ENCODE peak calls at places on chromosome 22, in seven cellular contexts. I, R, D, L, G, N and E are unnamed samples.

GRCh38 chr22:37202706-37203105 is 9.6 kb downstream of the SSTR3 start:
- DNase-seq in I (no peak), G (no peak), N (no peak), R (no peak), L (no peak), D (peak), E (no peak)

GRCh38 chr22:43798492-43798891 is 13.6 kb downstream of the EFCAB6 start:
- DNase-seq in G (no peak), I (no peak), R (no peak), N (no peak), L (peak), D (no peak), E (peak)

GRCh38 chr22:24432059-24432853 is 4.9 kb downstream of the ADORA2A start:
- DNase-seq in G (peak), I (no peak), L (peak), R (no peak), D (no peak), N (no peak), E (peak)

GRCh38 chr22:44182591-44183588 is 2.2 kb downstream of the PARVG start:
- DNase-seq in G (no peak), L (no peak), N (no peak), D (no peak), I (no peak), R (no peak), E (no peak)

GRCh38 chr22:23754980-23755636 is 883 bp upstream of the VPREB3 start:
- DNase-seq in D (no peak), R (no peak), I (no peak), L (no peak), G (no peak), N (no peak), E (peak)

GRCh38 chr22:28329582-28330073 is 350.0 kb downstream of the TTC28 start:
- DNase-seq in R (no peak), N (no peak), D (no peak), I (no peak), L (peak), G (no peak), E (no peak)

GRCh38 chr22:26362471-26362870 is 66.6 kb upstream of the ASPHD2 start:
- DNase-seq in R (no peak), I (no peak), D (no peak), G (no peak), L (peak), N (no peak), E (no peak)

GRCh38 chr22:40976866-40977700 is 25.9 kb downstream of the RBX1 start:
- DNase-seq in D (no peak), L (no peak), I (no peak), R (no peak), G (no peak), N (no peak), E (no peak)

GRCh38 chr22:27616033-27616432 is 185.5 kb downstream of the MN1 start:
- DNase-seq in R (no peak), D (no peak), I (no peak), N (no peak), G (no peak), L (no peak), E (no peak)

GRCh38 chr22:42431401-42432019 is 693 bp downstream of the NFAM1 start:
- DNase-seq in N (no peak), D (no peak), L (no peak), I (no peak), G (no peak), R (no peak), E (no peak)

GRCh38 chr22:50082961-50083461 is 2.2 kb downstream of the MLC1 start:
- DNase-seq in L (no peak), I (no peak), D (no peak), G (peak), R (no peak), N (no peak), E (no peak)

GRCh38 chr22:17501679-17502285 is 61.5 kb upstream of the SLC25A18 start:
- DNase-seq in I (peak), D (peak), R (peak), L (peak), N (peak), G (peak), E (peak)

GRCh38 chr22:42945027-42945426 is 69.9 kb downstream of the PACSIN2 start:
- DNase-seq in I (no peak), N (no peak), G (no peak), L (no peak), D (no peak), R (no peak), E (no peak)

GRCh38 chr22:41943661-41944209 is 3.2 kb downstream of the CENPM start:
- DNase-seq in L (peak), D (no peak), G (no peak), R (no peak), I (no peak), N (no peak), E (peak)

GRCh38 chr22:24106385-24107381 is 74.6 kb upstream of the SUSD2 start:
- DNase-seq in G (no peak), I (no peak), D (peak), L (no peak), R (no peak), N (no peak), E (peak)

GRCh38 chr22:30572840-30573593 is 1.4 kb downstream of the GAL3ST1 start:
- DNase-seq in G (no peak), L (no peak), R (no peak), N (no peak), I (peak), D (no peak), E (no peak)

GRCh38 chr22:46732513-46732912 is 5.5 kb downstream of the CERK start:
- DNase-seq in L (no peak), G (no peak), R (no peak), N (no peak), D (no peak), I (no peak), E (no peak)

GRCh38 chr22:50015451-50016307 is 3.1 kb upstream of the IL17REL start:
- DNase-seq in D (no peak), N (no peak), L (no peak), G (peak), I (no peak), R (no peak), E (no peak)

GRCh38 chr22:29385748-29386147 is 2.6 kb downstream of the AP1B1 start:
- DNase-seq in N (no peak), G (no peak), D (no peak), I (no peak), L (no peak), R (no peak), E (peak)

GRCh38 chr22:47460870-47461269 is 698.4 kb downstream of the TBC1D22A start:
- DNase-seq in N (no peak), L (no peak), D (no peak), I (no peak), G (no peak), R (no peak), E (no peak)

GRCh38 chr22:34160117-34160758 is 240.0 kb upstream of the LARGE1 start:
- DNase-seq in I (no peak), L (no peak), D (peak), G (no peak), R (no peak), N (no peak), E (no peak)

GRCh38 chr22:17890245-17890671 is 116.0 kb upstream of the BID start:
- DNase-seq in D (no peak), R (no peak), L (peak), I (no peak), G (no peak), N (no peak), E (no peak)

GRCh38 chr22:45511847-45512261 is 9.2 kb downstream of the FBLN1 start:
- DNase-seq in N (no peak), I (no peak), D (no peak), R (no peak), L (peak), G (no peak), E (no peak)

GRCh38 chr22:25109878-25110595 is 89.6 kb upstream of the CRYBB3 start:
- DNase-seq in N (no peak), D (no peak), R (no peak), I (no peak), G (no peak), L (no peak), E (no peak)

GRCh38 chr22:43110444-43110926 is at the start of gene BIK:
- DNase-seq in G (peak), D (peak), R (peak), N (no peak), I (no peak), L (no peak), E (peak)

GRCh38 chr22:44881246-44881600 is 128.6 kb downstream of the PHF21B start:
- DNase-seq in L (no peak), N (no peak), R (no peak), D (no peak), G (no peak), I (no peak), E (no peak)

GRCh38 chr22:35846804-35847203 is 129.1 kb downstream of the APOL5 start:
- DNase-seq in G (no peak), L (no peak), N (no peak), I (no peak), R (no peak), D (no peak), E (no peak)

GRCh38 chr22:41831828-41832552 is 915 bp upstream of the SREBF2 start:
- DNase-seq in D (no peak), G (no peak), R (peak), L (peak), N (no peak), I (no peak), E (no peak)

GRCh38 chr22:35328472-35328885 is 28.8 kb downstream of the TOM1 start:
- DNase-seq in R (no peak), I (no peak), N (no peak), G (no peak), L (no peak), D (no peak), E (no peak)

GRCh38 chr22:49760280-49760629 is 67.4 kb downstream of the BRD1 start:
- DNase-seq in I (no peak), R (no peak), G (no peak), L (no peak), D (no peak), N (peak), E (no peak)

GRCh38 chr22:39946571-39947407 is 13.4 kb upstream of the TMA7B start:
- DNase-seq in D (peak), L (no peak), G (peak), N (no peak), I (no peak), R (no peak), E (no peak)

GRCh38 chr22:39953101-39953500 is 7.1 kb upstream of the TMA7B start:
- DNase-seq in G (no peak), N (no peak), R (no peak), I (no peak), L (no peak), D (no peak), E (no peak)

GRCh38 chr22:39952347-39952746 is 7.8 kb upstream of the TMA7B start:
- DNase-seq in D (no peak), G (no peak), N (no peak), R (no peak), L (no peak), I (no peak), E (no peak)

GRCh38 chr22:39947488-39948216 is 12.5 kb upstream of the TMA7B start:
- DNase-seq in N (no peak), L (no peak), D (no peak), I (no peak), R (no peak), G (no peak), E (no peak)

GRCh38 chr22:39949964-39950737 is 10.0 kb upstream of the TMA7B start:
- DNase-seq in L (no peak), I (no peak), G (no peak), D (no peak), N (no peak), R (no peak), E (peak)
- H3K27ac ChIP-seq in L (no peak), I (no peak), G (no peak), D (no peak), N (no peak), R (no peak), E (no peak)

DNA sequence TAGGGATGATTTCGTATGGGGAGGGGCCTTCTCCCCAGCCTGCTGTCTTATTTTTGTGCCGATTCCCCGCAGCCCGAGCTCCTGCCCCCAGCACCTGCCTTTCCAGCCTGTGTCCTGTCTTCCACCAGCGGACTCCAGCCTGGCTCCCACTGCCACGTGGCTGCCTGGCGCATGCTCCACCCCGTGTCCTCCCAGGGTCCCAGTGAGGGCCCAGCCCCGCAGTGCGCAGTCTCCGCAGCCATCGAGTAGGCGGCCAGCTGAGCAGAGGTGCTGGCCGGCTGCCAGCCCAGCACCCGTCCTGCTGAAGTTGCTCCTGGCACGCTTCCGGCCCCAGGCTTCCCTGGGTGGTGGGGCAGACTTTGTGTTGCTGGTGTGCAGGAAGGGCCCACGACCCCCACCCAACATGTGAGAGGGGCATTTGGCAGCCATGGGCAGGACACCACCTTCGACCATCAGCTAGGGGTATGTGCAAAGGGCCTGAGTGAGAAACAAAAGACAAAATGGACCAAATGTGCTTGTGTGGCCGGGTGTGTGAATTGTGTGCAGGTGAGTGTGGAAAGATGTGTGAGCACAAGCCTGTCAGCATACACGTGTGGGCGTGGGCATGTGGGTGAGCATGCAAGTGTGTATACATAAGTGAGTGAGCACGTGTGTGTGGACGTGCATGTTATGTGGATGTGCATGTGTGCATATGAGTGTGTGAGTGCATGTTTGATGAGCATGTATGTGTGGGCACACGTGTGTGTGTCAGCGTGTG is 55.9 kb downstream of the RTN4R start:
- DNase-seq in L (peak), G (peak), N (no peak), I (no peak), R (no peak), D (no peak), E (no peak)
- H3K4me2 ChIP-seq in L (no peak), G (no peak), N (no peak), I (no peak), R (no peak), D (no peak), E (no peak)

DNA sequence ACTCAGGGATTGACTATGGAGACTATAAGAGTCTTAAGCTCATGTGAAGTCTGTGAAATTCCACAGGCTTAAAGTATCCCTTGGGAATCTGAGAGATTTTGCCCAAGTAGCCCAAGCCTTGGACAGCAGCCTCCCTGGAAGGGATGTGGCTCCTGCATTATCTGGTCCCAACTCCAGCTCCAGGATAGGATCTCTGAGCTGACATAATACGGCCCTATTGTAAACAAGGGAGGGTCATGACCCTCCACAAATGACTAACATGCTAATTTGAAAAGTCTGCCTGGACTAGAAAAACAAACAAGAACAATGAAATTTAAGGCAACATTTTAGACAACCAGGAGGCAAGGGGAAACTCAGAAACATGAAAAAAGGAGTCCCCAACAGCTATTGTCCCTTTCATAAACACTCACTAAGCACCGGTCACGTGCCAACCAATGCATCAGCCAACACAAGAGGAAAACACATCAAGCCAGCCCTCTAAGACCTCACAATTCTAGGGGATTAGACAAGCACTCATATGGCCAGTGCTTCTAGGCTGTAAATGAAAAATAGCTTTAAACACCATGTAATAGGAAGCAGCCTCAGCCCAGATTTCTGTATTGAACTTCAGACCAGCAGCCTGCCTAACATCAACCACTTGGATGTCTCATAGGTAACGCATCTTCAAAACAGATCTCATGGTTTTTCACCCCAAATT is 101.2 kb upstream of the TIMP3 start:
- DNase-seq in G (no peak), N (no peak), L (peak), I (no peak), D (peak), R (no peak), E (no peak)
- H3K27ac ChIP-seq in G (no peak), N (no peak), L (peak), I (no peak), D (no peak), R (no peak), E (no peak)

GRCh38 chr22:48708558-48709245 is 1119.0 kb downstream of the BRD1 start:
- DNase-seq in L (no peak), N (no peak), I (no peak), D (no peak), R (no peak), G (no peak), E (no peak)
- H3K4me2 ChIP-seq in L (no peak), N (no peak), I (no peak), D (no peak), R (no peak), G (no peak), E (no peak)